ENCODE peak calls at places on chromosomes 16 and 17, in six cellular contexts. F is WTC11, R is fibroblast of pulmonary artery, Z is AG04450, Y is fibroblast of lung, D is endothelial cell of umbilical vein. O is an unnamed sample.

GRCh38 chr17:50283246-50283645 is 9.0 kb downstream of the TMEM92 start:
- DNase-seq in R (no peak), Z (no peak), F (no peak), D (no peak), Y (no peak), O (no peak)

GRCh38 chr17:17766351-17767095 is 70.3 kb downstream of the SREBF1 start:
- DNase-seq in F (no peak), R (no peak), Z (no peak), D (no peak), Y (no peak), O (no peak)

GRCh38 chr17:37642706-37643105 is 540 bp downstream of the DDX52 start:
- DNase-seq in Z (no peak), D (no peak), F (no peak), Y (peak), R (peak), O (no peak)

GRCh38 chr16:11105038-11105903 is 150.7 kb downstream of the SOCS1 start:
- DNase-seq in Z (peak), Y (peak), R (peak), F (no peak), D (peak), O (no peak)

GRCh38 chr17:77872199-77872598 is 86.3 kb upstream of the TNRC6C start:
- DNase-seq in R (no peak), Z (no peak), F (no peak), Y (no peak), D (no peak), O (no peak)

GRCh38 chr17:39639566-39640458 is 2.9 kb downstream of the STARD3 start:
- DNase-seq in F (no peak), Y (no peak), R (no peak), Z (no peak), D (no peak), O (no peak)

GRCh38 chr17:77070888-77071279 is 69.9 kb upstream of the SEC14L1 start:
- DNase-seq in R (no peak), Z (no peak), D (no peak), F (no peak), Y (no peak), O (no peak)

GRCh38 chr16:66161942-66162341 is 204.5 kb upstream of the CDH5 start:
- DNase-seq in R (no peak), Y (no peak), Z (no peak), F (no peak), D (no peak), O (no peak)

GRCh38 chr16:87295259-87295658 is 21.9 kb downstream of the C16orf95 start:
- DNase-seq in F (no peak), R (no peak), Y (peak), D (no peak), Z (no peak), O (no peak)

GRCh38 chr16:88688013-88688778 is 1.9 kb upstream of the SNAI3 start:
- DNase-seq in R (no peak), F (no peak), Z (no peak), Y (no peak), D (no peak), O (no peak)

DNA sequence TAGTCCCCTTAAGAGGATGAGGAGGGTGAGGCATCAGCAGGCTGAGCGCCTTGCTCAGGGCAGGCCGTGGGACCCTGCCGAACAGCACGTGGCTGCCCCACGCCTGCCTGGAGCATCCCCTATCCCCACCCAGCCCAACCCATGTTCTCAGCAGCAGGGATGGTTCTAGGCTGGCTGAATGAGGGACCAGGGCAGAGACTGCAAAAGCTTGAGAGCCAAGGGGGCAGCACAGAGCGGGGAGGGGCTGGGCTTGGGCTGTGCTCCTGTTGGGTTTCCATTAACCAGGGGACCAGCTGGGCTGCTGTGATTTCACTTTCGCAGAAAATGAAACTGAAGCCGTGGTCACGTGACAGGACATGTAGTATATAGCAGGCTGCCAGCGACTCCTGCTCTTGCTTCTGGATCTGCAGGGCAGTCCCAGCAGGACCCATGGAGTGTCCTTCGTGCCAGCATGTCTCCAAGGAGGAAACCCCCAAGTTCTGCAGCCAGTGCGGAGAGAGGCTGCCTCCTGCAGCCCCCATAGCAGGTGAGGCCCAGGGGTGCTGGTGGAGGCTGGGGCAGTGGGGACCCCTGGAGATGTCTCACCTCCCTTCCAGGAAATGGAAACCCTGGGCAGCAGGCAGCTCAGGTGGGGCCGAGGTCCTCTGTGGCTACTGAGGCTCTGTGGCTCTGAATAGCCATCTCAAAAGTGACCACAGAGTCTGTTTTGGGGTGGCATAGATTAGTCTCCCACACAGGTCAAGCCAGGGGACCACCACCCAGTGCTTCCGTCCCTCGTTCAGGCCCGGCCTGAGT is 2.8 kb downstream of the RNF213 start:
- DNase-seq in Z (peak), Y (peak), F (no peak), D (peak), R (peak), O (no peak)
- TF ChIP-seq CTCF in Z (peak), Y (peak), F (no peak), D (peak), R (no peak), O (no peak)

DNA sequence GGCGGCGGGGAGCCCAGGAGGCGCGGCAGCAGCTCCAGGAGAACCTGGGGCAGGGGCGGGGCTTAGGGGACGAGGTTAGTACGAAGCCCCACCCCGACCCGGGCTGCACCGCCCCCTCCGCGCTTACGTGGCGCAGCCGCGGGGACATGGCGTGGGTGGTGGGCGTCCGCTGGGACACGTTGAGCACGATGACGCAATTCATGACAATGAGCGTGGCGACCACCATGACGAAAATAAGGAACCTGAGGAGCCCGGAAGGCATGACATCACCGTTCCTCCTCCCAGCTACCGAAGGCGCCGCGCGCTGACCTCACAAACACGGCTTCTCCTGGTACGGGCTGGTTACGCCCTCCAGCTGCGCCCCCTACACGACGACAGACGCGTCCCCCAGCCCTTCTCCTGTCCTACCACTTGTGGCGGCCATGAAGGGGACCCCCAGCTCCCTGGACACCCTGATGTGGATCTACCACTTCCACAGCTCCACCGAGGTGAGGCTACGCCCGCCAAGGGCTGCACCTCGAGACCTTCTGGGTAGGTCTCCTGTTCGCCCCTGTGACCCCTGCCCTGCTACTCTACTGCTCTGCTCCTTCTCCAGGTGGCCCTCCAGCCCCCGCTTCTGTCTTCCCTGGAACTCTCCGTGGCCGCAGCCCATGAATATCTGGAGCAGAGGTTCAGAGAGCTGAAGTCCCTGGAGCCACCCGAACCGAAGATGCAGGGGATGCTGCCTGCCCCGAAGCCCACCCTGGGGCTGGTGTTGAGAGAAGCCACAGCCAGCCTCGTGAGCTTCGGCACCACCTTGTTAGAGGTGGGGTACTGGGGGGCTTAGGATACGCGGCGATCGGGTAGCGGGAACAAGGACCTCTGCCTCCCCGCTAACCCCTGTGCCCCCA is at the start of gene C17orf107:
- DNase-seq in Z (peak), R (peak), D (peak), Y (peak), F (peak), O (no peak)
- TF ChIP-seq CTCF in Z (no peak), R (no peak), D (no peak), Y (no peak), F (no peak), O (no peak)

GRCh38 chr17:80474231-80474932 is 2.0 kb downstream of the NPTX1 start:
- DNase-seq in Z (no peak), D (peak), Y (peak), R (peak), F (no peak), O (no peak)
- TF ChIP-seq CTCF in Z (peak), D (peak), Y (peak), R (peak), F (no peak), O (peak)

DNA sequence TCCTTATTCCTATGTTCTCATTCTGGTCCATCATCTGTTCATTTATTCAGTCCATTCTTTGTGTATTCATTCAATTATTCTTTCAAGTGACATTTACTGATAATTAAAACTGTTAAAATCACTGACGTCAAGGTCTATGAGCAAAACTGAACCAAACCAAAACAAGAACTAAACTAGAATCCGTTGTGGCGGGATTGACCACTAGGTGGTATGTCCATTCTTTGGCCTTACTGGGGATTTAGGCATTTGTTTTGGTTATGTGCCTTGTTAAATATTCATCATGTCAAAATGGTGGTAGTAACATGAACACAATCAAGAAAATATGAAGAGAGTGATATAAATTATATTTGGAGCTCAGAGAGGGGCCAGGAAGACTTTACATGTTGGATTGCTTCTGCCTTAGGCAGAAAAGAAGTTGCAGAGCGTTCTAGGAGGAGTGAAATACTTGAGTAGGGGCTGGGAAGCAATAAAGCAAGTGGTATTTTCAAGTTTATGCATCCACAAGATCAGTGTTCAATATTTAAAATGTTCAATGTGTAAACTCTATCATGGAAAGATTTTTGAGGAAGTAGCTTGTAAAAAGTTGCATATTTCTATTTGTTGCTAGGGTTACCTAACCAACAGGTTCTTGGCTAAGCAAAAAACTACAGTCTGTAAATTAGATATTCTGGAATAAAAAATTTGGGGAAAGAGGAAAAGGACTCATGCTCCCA is 129.0 kb downstream of the CDH13 start:
- DNase-seq in F (peak), Y (peak), R (peak), Z (no peak), D (no peak), O (no peak)
- TF ChIP-seq CTCF in F (no peak), Y (peak), R (peak), Z (peak), D (no peak), O (peak)

DNA sequence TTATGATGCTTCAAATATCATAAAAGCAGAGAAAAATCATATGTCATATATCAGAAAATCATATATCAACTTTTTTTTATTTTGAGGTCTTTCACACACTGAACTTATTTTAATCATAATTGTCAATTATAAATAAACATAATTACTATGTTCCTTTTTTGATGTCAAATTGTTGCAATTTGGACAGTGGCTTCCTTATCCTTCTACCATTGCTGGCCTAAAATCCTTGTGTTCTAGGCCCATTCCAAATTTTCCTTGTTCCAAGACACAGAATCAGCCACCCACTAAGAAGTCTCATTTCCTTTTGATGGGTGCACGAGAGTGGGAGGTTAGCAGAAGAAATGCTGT is 28.9 kb downstream of the G6PC1 start:
- DNase-seq in D (no peak), R (no peak), Y (no peak), Z (no peak), F (no peak), O (no peak)
- TF ChIP-seq CTCF in D (no peak), R (no peak), Y (no peak), Z (no peak), F (no peak), O (peak)

DNA sequence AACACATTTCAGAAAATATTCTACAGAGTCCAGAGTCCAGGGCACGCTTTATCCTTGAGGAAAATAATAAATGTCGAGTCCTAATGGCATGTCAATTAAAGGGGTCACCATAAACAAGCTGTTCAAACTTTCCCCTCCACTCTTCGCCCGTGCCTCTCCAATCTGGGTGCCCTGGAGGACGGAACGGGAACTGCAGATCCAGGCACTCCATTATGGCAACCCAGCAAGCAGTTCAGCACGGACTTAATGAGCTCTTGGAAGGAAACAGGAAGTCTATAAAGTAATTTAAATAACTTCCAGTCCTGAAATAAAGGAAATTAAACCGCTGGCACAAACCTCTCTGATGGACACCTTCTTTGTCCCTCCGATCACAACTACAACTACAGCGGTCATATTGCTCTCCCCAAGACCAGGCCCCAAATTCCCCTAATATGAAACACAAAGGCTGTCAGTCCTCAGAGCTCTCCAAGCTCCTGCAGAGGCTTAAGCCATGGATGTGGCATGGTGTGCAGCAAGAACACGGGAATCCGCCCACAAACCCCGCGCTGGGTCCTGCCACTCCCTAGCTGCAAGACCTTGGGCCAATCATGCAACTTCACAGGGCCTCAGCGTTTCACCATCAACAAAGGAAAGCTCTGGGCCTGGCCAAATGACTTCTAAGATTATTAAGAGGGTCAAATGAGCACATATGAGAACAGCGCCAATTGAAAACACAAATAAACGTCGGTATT is 52.6 kb downstream of the ZFHX3 start:
- DNase-seq in Y (no peak), F (peak), D (no peak), R (no peak), Z (no peak), O (no peak)
- TF ChIP-seq CTCF in Y (peak), F (peak), D (peak), R (peak), Z (peak), O (peak)